ENCODE peak calls at places on chromosomes 2 and 18, in ten cellular contexts. One of them, this sample, is unnamed.
A peak's percentile ranks its signal among the peaks of the same experiment; 100 is the strongest.

GRCh38 chr18:51188024-51188701 is 9.3 kb downstream of the MEX3C start:
- DNase-seq in sciatic nerve: no peak
- DNase-seq in activated T-helper 1 cell treated with anti-CD3 and anti-CD28 coated beads, Interleukin-2, amount 50 U/mL, for 16 hours: no peak
- DNase-seq in RWPE1: no peak
- DNase-seq in T follicular helper cell: no peak
- DNase-seq in EL: no peak
- DNase-seq in pancreas: no peak
- DNase-seq in NCI-H2029: no peak
- DNase-seq in epithelial cell of proximal tubule: no peak
- DNase-seq in NCI-H748 treated with DMSO at 0.1 percent for 48 hours: no peak
- DNase-seq in this sample: no peak

GRCh38 chr2:25483584-25484266 is 142.0 kb upstream of the DNMT3A start:
- DNase-seq in sciatic nerve: no peak
- DNase-seq in activated T-helper 1 cell treated with anti-CD3 and anti-CD28 coated beads, Interleukin-2, amount 50 U/mL, for 16 hours: no peak
- DNase-seq in RWPE1: no peak
- DNase-seq in T follicular helper cell: no peak
- DNase-seq in EL: peak; percentile 11
- DNase-seq in pancreas: no peak
- DNase-seq in NCI-H2029: no peak
- DNase-seq in epithelial cell of proximal tubule: no peak
- DNase-seq in NCI-H748 treated with DMSO at 0.1 percent for 48 hours: no peak
- DNase-seq in this sample: no peak

GRCh38 chr2:14633451-14634211 is 1.1 kb downstream of the LRATD1 start:
- DNase-seq in sciatic nerve: peak; percentile 55
- DNase-seq in activated T-helper 1 cell treated with anti-CD3 and anti-CD28 coated beads, Interleukin-2, amount 50 U/mL, for 16 hours: no peak
- DNase-seq in RWPE1: no peak
- DNase-seq in T follicular helper cell: no peak
- DNase-seq in EL: no peak
- DNase-seq in pancreas: peak; percentile 70
- DNase-seq in NCI-H2029: peak; percentile 15
- DNase-seq in epithelial cell of proximal tubule: no peak
- DNase-seq in NCI-H748 treated with DMSO at 0.1 percent for 48 hours: no peak
- DNase-seq in this sample: no peak

GRCh38 chr2:55743583-55743982 is 49.9 kb upstream of the PNPT1 start:
- DNase-seq in sciatic nerve: no peak
- DNase-seq in activated T-helper 1 cell treated with anti-CD3 and anti-CD28 coated beads, Interleukin-2, amount 50 U/mL, for 16 hours: no peak
- DNase-seq in RWPE1: no peak
- DNase-seq in T follicular helper cell: no peak
- DNase-seq in EL: peak; percentile 75
- DNase-seq in pancreas: no peak
- DNase-seq in NCI-H2029: no peak
- DNase-seq in epithelial cell of proximal tubule: peak; percentile 4
- DNase-seq in NCI-H748 treated with DMSO at 0.1 percent for 48 hours: no peak
- DNase-seq in this sample: no peak

GRCh38 chr18:39952816-39953215 is 2002.2 kb upstream of the PIK3C3 start:
- DNase-seq in sciatic nerve: no peak
- DNase-seq in activated T-helper 1 cell treated with anti-CD3 and anti-CD28 coated beads, Interleukin-2, amount 50 U/mL, for 16 hours: no peak
- DNase-seq in RWPE1: no peak
- DNase-seq in T follicular helper cell: no peak
- DNase-seq in EL: no peak
- DNase-seq in pancreas: no peak
- DNase-seq in NCI-H2029: no peak
- DNase-seq in epithelial cell of proximal tubule: no peak
- DNase-seq in NCI-H748 treated with DMSO at 0.1 percent for 48 hours: no peak
- DNase-seq in this sample: no peak

GRCh38 chr2:55161295-55162210 is 70.5 kb downstream of the CLHC1 start:
- DNase-seq in sciatic nerve: no peak
- DNase-seq in activated T-helper 1 cell treated with anti-CD3 and anti-CD28 coated beads, Interleukin-2, amount 50 U/mL, for 16 hours: no peak
- DNase-seq in RWPE1: no peak
- DNase-seq in T follicular helper cell: no peak
- DNase-seq in EL: no peak
- DNase-seq in pancreas: no peak
- DNase-seq in NCI-H2029: peak; percentile 52
- DNase-seq in epithelial cell of proximal tubule: no peak
- DNase-seq in NCI-H748 treated with DMSO at 0.1 percent for 48 hours: no peak
- DNase-seq in this sample: no peak

GRCh38 chr2:128275498-128276045 is 43.1 kb downstream of the HS6ST1 start:
- DNase-seq in sciatic nerve: peak; percentile 28
- DNase-seq in activated T-helper 1 cell treated with anti-CD3 and anti-CD28 coated beads, Interleukin-2, amount 50 U/mL, for 16 hours: no peak
- DNase-seq in RWPE1: no peak
- DNase-seq in T follicular helper cell: no peak
- DNase-seq in EL: no peak
- DNase-seq in pancreas: no peak
- DNase-seq in NCI-H2029: no peak
- DNase-seq in epithelial cell of proximal tubule: no peak
- DNase-seq in NCI-H748 treated with DMSO at 0.1 percent for 48 hours: no peak
- DNase-seq in this sample: no peak

GRCh38 chr2:236776695-236777251 is 207.1 kb downstream of the ACKR3 start:
- DNase-seq in sciatic nerve: no peak
- DNase-seq in activated T-helper 1 cell treated with anti-CD3 and anti-CD28 coated beads, Interleukin-2, amount 50 U/mL, for 16 hours: no peak
- DNase-seq in RWPE1: peak; percentile 46
- DNase-seq in T follicular helper cell: no peak
- DNase-seq in EL: peak; percentile 75
- DNase-seq in pancreas: no peak
- DNase-seq in NCI-H2029: no peak
- DNase-seq in epithelial cell of proximal tubule: no peak
- DNase-seq in NCI-H748 treated with DMSO at 0.1 percent for 48 hours: no peak
- DNase-seq in this sample: no peak

GRCh38 chr2:238700122-238700457 is 147.8 kb upstream of the TWIST2 start:
- DNase-seq in sciatic nerve: no peak
- DNase-seq in activated T-helper 1 cell treated with anti-CD3 and anti-CD28 coated beads, Interleukin-2, amount 50 U/mL, for 16 hours: no peak
- DNase-seq in RWPE1: no peak
- DNase-seq in T follicular helper cell: no peak
- DNase-seq in EL: peak; percentile 64
- DNase-seq in pancreas: no peak
- DNase-seq in NCI-H2029: no peak
- DNase-seq in epithelial cell of proximal tubule: no peak
- DNase-seq in NCI-H748 treated with DMSO at 0.1 percent for 48 hours: no peak
- DNase-seq in this sample: no peak

GRCh38 chr2:146481629-146482028 is 1363.2 kb upstream of the ACVR2A start:
- DNase-seq in sciatic nerve: no peak
- DNase-seq in activated T-helper 1 cell treated with anti-CD3 and anti-CD28 coated beads, Interleukin-2, amount 50 U/mL, for 16 hours: no peak
- DNase-seq in RWPE1: peak; percentile 22
- DNase-seq in T follicular helper cell: no peak
- DNase-seq in EL: peak; percentile 66
- DNase-seq in pancreas: no peak
- DNase-seq in NCI-H2029: no peak
- DNase-seq in epithelial cell of proximal tubule: peak; percentile 30
- DNase-seq in NCI-H748 treated with DMSO at 0.1 percent for 48 hours: no peak
- DNase-seq in this sample: no peak

GRCh38 chr2:134375935-134376334 is 122.1 kb downstream of the MGAT5 start:
- DNase-seq in sciatic nerve: no peak
- DNase-seq in activated T-helper 1 cell treated with anti-CD3 and anti-CD28 coated beads, Interleukin-2, amount 50 U/mL, for 16 hours: no peak
- DNase-seq in RWPE1: peak; percentile 45
- DNase-seq in T follicular helper cell: no peak
- DNase-seq in EL: peak; percentile 52
- DNase-seq in pancreas: no peak
- DNase-seq in NCI-H2029: no peak
- DNase-seq in epithelial cell of proximal tubule: no peak
- DNase-seq in NCI-H748 treated with DMSO at 0.1 percent for 48 hours: no peak
- DNase-seq in this sample: no peak

GRCh38 chr2:105487142-105488069 is 88.6 kb upstream of the FHL2 start:
- DNase-seq in sciatic nerve: peak; percentile 88
- DNase-seq in activated T-helper 1 cell treated with anti-CD3 and anti-CD28 coated beads, Interleukin-2, amount 50 U/mL, for 16 hours: no peak
- DNase-seq in RWPE1: no peak
- DNase-seq in T follicular helper cell: no peak
- DNase-seq in EL: peak; percentile 93
- DNase-seq in pancreas: no peak
- DNase-seq in NCI-H2029: no peak
- DNase-seq in epithelial cell of proximal tubule: no peak
- DNase-seq in NCI-H748 treated with DMSO at 0.1 percent for 48 hours: no peak
- DNase-seq in this sample: no peak

GRCh38 chr2:225894240-225894980 is 494.9 kb downstream of the NYAP2 start:
- DNase-seq in sciatic nerve: no peak
- DNase-seq in activated T-helper 1 cell treated with anti-CD3 and anti-CD28 coated beads, Interleukin-2, amount 50 U/mL, for 16 hours: no peak
- DNase-seq in RWPE1: peak; percentile 44
- DNase-seq in T follicular helper cell: no peak
- DNase-seq in EL: peak; percentile 81
- DNase-seq in pancreas: no peak
- DNase-seq in NCI-H2029: no peak
- DNase-seq in epithelial cell of proximal tubule: peak; percentile 71
- DNase-seq in NCI-H748 treated with DMSO at 0.1 percent for 48 hours: no peak
- DNase-seq in this sample: peak; percentile 19

GRCh38 chr2:57460875-57461274 is 585.7 kb upstream of the VRK2 start:
- DNase-seq in sciatic nerve: no peak
- DNase-seq in activated T-helper 1 cell treated with anti-CD3 and anti-CD28 coated beads, Interleukin-2, amount 50 U/mL, for 16 hours: no peak
- DNase-seq in RWPE1: no peak
- DNase-seq in T follicular helper cell: no peak
- DNase-seq in EL: no peak
- DNase-seq in pancreas: no peak
- DNase-seq in NCI-H2029: peak; percentile 3
- DNase-seq in epithelial cell of proximal tubule: no peak
- DNase-seq in NCI-H748 treated with DMSO at 0.1 percent for 48 hours: no peak
- DNase-seq in this sample: no peak

GRCh38 chr18:24009651-24010333 is 4.8 kb upstream of the TTC39C start:
- DNase-seq in sciatic nerve: no peak
- DNase-seq in activated T-helper 1 cell treated with anti-CD3 and anti-CD28 coated beads, Interleukin-2, amount 50 U/mL, for 16 hours: no peak
- DNase-seq in RWPE1: no peak
- DNase-seq in T follicular helper cell: no peak
- DNase-seq in EL: no peak
- DNase-seq in pancreas: no peak
- DNase-seq in NCI-H2029: peak; percentile 62
- DNase-seq in epithelial cell of proximal tubule: no peak
- DNase-seq in NCI-H748 treated with DMSO at 0.1 percent for 48 hours: peak; percentile 72
- DNase-seq in this sample: no peak

GRCh38 chr2:105541189-105542050 is 142.6 kb upstream of the FHL2 start:
- DNase-seq in sciatic nerve: no peak
- DNase-seq in activated T-helper 1 cell treated with anti-CD3 and anti-CD28 coated beads, Interleukin-2, amount 50 U/mL, for 16 hours: no peak
- DNase-seq in RWPE1: peak; percentile 83
- DNase-seq in T follicular helper cell: no peak
- DNase-seq in EL: no peak
- DNase-seq in pancreas: no peak
- DNase-seq in NCI-H2029: no peak
- DNase-seq in epithelial cell of proximal tubule: no peak
- DNase-seq in NCI-H748 treated with DMSO at 0.1 percent for 48 hours: no peak
- DNase-seq in this sample: peak; percentile 52

GRCh38 chr2:217060516-217060915 is 200.7 kb upstream of the TNP1 start:
- DNase-seq in sciatic nerve: no peak
- DNase-seq in activated T-helper 1 cell treated with anti-CD3 and anti-CD28 coated beads, Interleukin-2, amount 50 U/mL, for 16 hours: no peak
- DNase-seq in RWPE1: no peak
- DNase-seq in T follicular helper cell: no peak
- DNase-seq in EL: no peak
- DNase-seq in pancreas: no peak
- DNase-seq in NCI-H2029: no peak
- DNase-seq in epithelial cell of proximal tubule: no peak
- DNase-seq in NCI-H748 treated with DMSO at 0.1 percent for 48 hours: no peak
- DNase-seq in this sample: no peak

GRCh38 chr2:218168635-218169462 is 2.1 kb upstream of the CXCR1 start:
- DNase-seq in sciatic nerve: peak; percentile 77
- DNase-seq in activated T-helper 1 cell treated with anti-CD3 and anti-CD28 coated beads, Interleukin-2, amount 50 U/mL, for 16 hours: peak; percentile 44
- DNase-seq in RWPE1: peak; percentile 29
- DNase-seq in T follicular helper cell: peak; percentile 51
- DNase-seq in EL: peak; percentile 51
- DNase-seq in pancreas: peak; percentile 67
- DNase-seq in NCI-H2029: no peak
- DNase-seq in epithelial cell of proximal tubule: no peak
- DNase-seq in NCI-H748 treated with DMSO at 0.1 percent for 48 hours: peak; percentile 13
- DNase-seq in this sample: peak; percentile 41

GRCh38 chr2:186503827-186504606 is 18.0 kb downstream of the ZC3H15 start:
- DNase-seq in sciatic nerve: no peak
- DNase-seq in activated T-helper 1 cell treated with anti-CD3 and anti-CD28 coated beads, Interleukin-2, amount 50 U/mL, for 16 hours: no peak
- DNase-seq in RWPE1: peak; percentile 26
- DNase-seq in T follicular helper cell: no peak
- DNase-seq in EL: peak; percentile 36
- DNase-seq in pancreas: no peak
- DNase-seq in NCI-H2029: peak; percentile 1
- DNase-seq in epithelial cell of proximal tubule: no peak
- DNase-seq in NCI-H748 treated with DMSO at 0.1 percent for 48 hours: peak; percentile 36
- DNase-seq in this sample: peak; percentile 36

GRCh38 chr2:227703280-227703732 is 14.5 kb downstream of the SLC19A3 start:
- DNase-seq in sciatic nerve: no peak
- DNase-seq in activated T-helper 1 cell treated with anti-CD3 and anti-CD28 coated beads, Interleukin-2, amount 50 U/mL, for 16 hours: no peak
- DNase-seq in RWPE1: peak; percentile 76
- DNase-seq in T follicular helper cell: no peak
- DNase-seq in EL: peak; percentile 87
- DNase-seq in pancreas: no peak
- DNase-seq in NCI-H2029: peak; percentile 34
- DNase-seq in epithelial cell of proximal tubule: peak; percentile 44
- DNase-seq in NCI-H748 treated with DMSO at 0.1 percent for 48 hours: no peak
- DNase-seq in this sample: peak; percentile 57

GRCh38 chr2:101442667-101443061 is 32.2 kb downstream of the RFX8 start:
- DNase-seq in sciatic nerve: no peak
- DNase-seq in activated T-helper 1 cell treated with anti-CD3 and anti-CD28 coated beads, Interleukin-2, amount 50 U/mL, for 16 hours: no peak
- DNase-seq in RWPE1: no peak
- DNase-seq in T follicular helper cell: no peak
- DNase-seq in EL: peak; percentile 13
- DNase-seq in pancreas: no peak
- DNase-seq in NCI-H2029: no peak
- DNase-seq in epithelial cell of proximal tubule: no peak
- DNase-seq in NCI-H748 treated with DMSO at 0.1 percent for 48 hours: no peak
- DNase-seq in this sample: no peak

GRCh38 chr18:43720036-43720435 is 442.7 kb upstream of the SYT4 start:
- DNase-seq in sciatic nerve: no peak
- DNase-seq in activated T-helper 1 cell treated with anti-CD3 and anti-CD28 coated beads, Interleukin-2, amount 50 U/mL, for 16 hours: no peak
- DNase-seq in RWPE1: no peak
- DNase-seq in T follicular helper cell: no peak
- DNase-seq in EL: peak; percentile 2
- DNase-seq in pancreas: no peak
- DNase-seq in NCI-H2029: no peak
- DNase-seq in epithelial cell of proximal tubule: no peak
- DNase-seq in NCI-H748 treated with DMSO at 0.1 percent for 48 hours: no peak
- DNase-seq in this sample: no peak

GRCh38 chr2:173076557-173077345 is 1.1 kb downstream of the MAP3K20 start:
- DNase-seq in sciatic nerve: peak; percentile 63
- DNase-seq in activated T-helper 1 cell treated with anti-CD3 and anti-CD28 coated beads, Interleukin-2, amount 50 U/mL, for 16 hours: no peak
- DNase-seq in RWPE1: peak; percentile 26
- DNase-seq in T follicular helper cell: no peak
- DNase-seq in EL: peak; percentile 55
- DNase-seq in pancreas: peak; percentile 72
- DNase-seq in NCI-H2029: no peak
- DNase-seq in epithelial cell of proximal tubule: no peak
- DNase-seq in NCI-H748 treated with DMSO at 0.1 percent for 48 hours: no peak
- DNase-seq in this sample: no peak

GRCh38 chr2:216987176-216987809 is 127.4 kb upstream of the TNP1 start:
- DNase-seq in sciatic nerve: peak; percentile 73
- DNase-seq in activated T-helper 1 cell treated with anti-CD3 and anti-CD28 coated beads, Interleukin-2, amount 50 U/mL, for 16 hours: no peak
- DNase-seq in RWPE1: no peak
- DNase-seq in T follicular helper cell: no peak
- DNase-seq in EL: no peak
- DNase-seq in pancreas: no peak
- DNase-seq in NCI-H2029: no peak
- DNase-seq in epithelial cell of proximal tubule: no peak
- DNase-seq in NCI-H748 treated with DMSO at 0.1 percent for 48 hours: no peak
- DNase-seq in this sample: no peak

GRCh38 chr2:65231892-65232477 is 4.4 kb downstream of the ACTR2 start:
- DNase-seq in sciatic nerve: no peak
- DNase-seq in activated T-helper 1 cell treated with anti-CD3 and anti-CD28 coated beads, Interleukin-2, amount 50 U/mL, for 16 hours: no peak
- DNase-seq in RWPE1: no peak
- DNase-seq in T follicular helper cell: no peak
- DNase-seq in EL: peak; percentile 51
- DNase-seq in pancreas: no peak
- DNase-seq in NCI-H2029: no peak
- DNase-seq in epithelial cell of proximal tubule: no peak
- DNase-seq in NCI-H748 treated with DMSO at 0.1 percent for 48 hours: no peak
- DNase-seq in this sample: no peak

GRCh38 chr2:127044977-127045654 is 61.8 kb downstream of the BIN1 start:
- DNase-seq in sciatic nerve: no peak
- DNase-seq in activated T-helper 1 cell treated with anti-CD3 and anti-CD28 coated beads, Interleukin-2, amount 50 U/mL, for 16 hours: no peak
- DNase-seq in RWPE1: no peak
- DNase-seq in T follicular helper cell: no peak
- DNase-seq in EL: no peak
- DNase-seq in pancreas: no peak
- DNase-seq in NCI-H2029: no peak
- DNase-seq in epithelial cell of proximal tubule: no peak
- DNase-seq in NCI-H748 treated with DMSO at 0.1 percent for 48 hours: no peak
- DNase-seq in this sample: no peak

GRCh38 chr18:57980573-57981348 is 63.3 kb upstream of the NEDD4L start:
- DNase-seq in sciatic nerve: no peak
- DNase-seq in activated T-helper 1 cell treated with anti-CD3 and anti-CD28 coated beads, Interleukin-2, amount 50 U/mL, for 16 hours: no peak
- DNase-seq in RWPE1: peak; percentile 8
- DNase-seq in T follicular helper cell: no peak
- DNase-seq in EL: no peak
- DNase-seq in pancreas: no peak
- DNase-seq in NCI-H2029: peak; percentile 33
- DNase-seq in epithelial cell of proximal tubule: no peak
- DNase-seq in NCI-H748 treated with DMSO at 0.1 percent for 48 hours: peak; percentile 95
- DNase-seq in this sample: no peak